ENCODE peak calls at places on chromosomes 4 and X, in seven cellular contexts. Z is AG10803, I is upper lobe of right lung, U is uterus, Q is neural crest cell, J is astrocyte of the spinal cord, Y is colonic mucosa. C is an unnamed sample.

GRCh38 chr4:93781198-93781597 is 47.4 kb upstream of the ATOH1 start:
- DNase-seq in Q (no peak), I (no peak), Y (no peak), Z (no peak), U (no peak), J (no peak), C (no peak)

GRCh38 chr4:86356831-86357230 is 3.0 kb downstream of the MAPK10 start:
- DNase-seq in J (no peak), Z (no peak), Q (no peak), U (no peak), I (no peak), Y (no peak), C (no peak)

GRCh38 chrX:115533485-115533884 is 27.5 kb upstream of the PLS3 start:
- DNase-seq in Q (no peak), J (peak), U (no peak), Z (peak), I (no peak), Y (no peak), C (peak)

GRCh38 chr4:53541577-53542206 is 49.6 kb downstream of the LNX1 start:
- DNase-seq in Z (peak), Q (no peak), J (peak), U (peak), Y (no peak), I (no peak), C (peak)

GRCh38 chr4:156971623-156972369 is at the start of gene PDGFC:
- DNase-seq in Q (peak), J (peak), Z (peak), U (peak), I (peak), Y (peak), C (peak)

GRCh38 chr4:54103190-54103574 is 3.2 kb downstream of the GSX2 start:
- DNase-seq in I (no peak), Y (no peak), Q (no peak), Z (no peak), J (no peak), U (no peak), C (no peak)

GRCh38 chrX:25523574-25523973 is 507.8 kb upstream of the ARX start:
- DNase-seq in J (peak), Z (peak), I (no peak), Q (peak), U (no peak), Y (no peak), C (peak)

GRCh38 chr4:150501019-150501727 is 80.8 kb upstream of the MAB21L2 start:
- DNase-seq in I (no peak), J (peak), Q (no peak), U (no peak), Y (no peak), Z (peak), C (peak)

GRCh38 chr4:23290656-23291055 is 597.9 kb downstream of the GBA3 start:
- DNase-seq in J (peak), U (no peak), Q (no peak), I (no peak), Y (no peak), Z (no peak), C (peak)

GRCh38 chrX:153778151-153778551 is 2.7 kb upstream of the SRPK3 start:
- DNase-seq in J (no peak), U (no peak), Y (no peak), Z (no peak), Q (no peak), I (no peak), C (no peak)

GRCh38 chr4:128600996-128601857 is 208.3 kb upstream of the JADE1 start:
- DNase-seq in Z (peak), U (peak), I (peak), J (peak), Y (peak), Q (no peak), C (peak)

GRCh38 chr4:10593130-10593529 is 91.4 kb downstream of the CLNK start:
- DNase-seq in J (no peak), U (no peak), Y (no peak), Q (no peak), Z (no peak), I (no peak), C (no peak)

GRCh38 chrX:131778269-131779218 is 234.7 kb downstream of the OR13H1 start:
- DNase-seq in U (peak), I (no peak), Z (no peak), J (peak), Y (peak), Q (no peak), C (no peak)

GRCh38 chr4:25178838-25179261 is 18.6 kb upstream of the SEPSECS start:
- DNase-seq in Z (no peak), J (no peak), U (no peak), Y (no peak), I (no peak), Q (no peak), C (no peak)

GRCh38 chr4:6548201-6548881 is 26.6 kb upstream of the MAN2B2 start:
- DNase-seq in Z (peak), I (no peak), U (no peak), J (peak), Y (no peak), Q (peak), C (peak)

GRCh38 chrX:9342581-9343051 is 122.2 kb upstream of the TBL1X start:
- DNase-seq in I (peak), J (peak), Q (peak), Z (peak), Y (peak), U (peak), C (peak)

GRCh38 chrX:19833034-19833677 is 54.2 kb downstream of the SH3KBP1 start:
- DNase-seq in I (no peak), Q (no peak), J (no peak), Z (no peak), Y (no peak), U (no peak), C (no peak)

GRCh38 chrX:21770631-21771321 is 12.9 kb upstream of the SMPX start:
- DNase-seq in Y (no peak), Z (no peak), U (no peak), Q (no peak), J (no peak), I (no peak), C (peak)

GRCh38 chr4:56007154-56007553 is 58.4 kb downstream of the CEP135 start:
- DNase-seq in Q (no peak), Z (no peak), J (no peak), U (no peak), I (no peak), Y (no peak), C (no peak)

GRCh38 chrX:43703211-43703791 is 47.2 kb downstream of the MAOA start:
- DNase-seq in Z (peak), Y (peak), Q (no peak), U (no peak), J (peak), I (no peak), C (peak)

GRCh38 chrX:130114141-130114561 is 3.9 kb upstream of the ELF4 start:
- DNase-seq in I (no peak), Z (no peak), Y (no peak), J (peak), U (no peak), Q (no peak), C (peak)

GRCh38 chr4:65943076-65943475 is 272.8 kb upstream of the EPHA5 start:
- DNase-seq in J (peak), Q (no peak), Z (peak), U (no peak), Y (no peak), I (no peak), C (peak)

GRCh38 chrX:112874140-112874539 is 33.5 kb upstream of the AMOT start:
- DNase-seq in I (no peak), J (no peak), Y (no peak), U (no peak), Q (no peak), Z (peak), C (peak)

GRCh38 chr4:86556791-86557415 is 37.2 kb upstream of the PTPN13 start:
- DNase-seq in J (peak), I (no peak), Y (no peak), U (no peak), Q (no peak), Z (no peak), C (peak)

GRCh38 chr4:16192631-16193483 is 33.4 kb downstream of the TAPT1 start:
- DNase-seq in I (no peak), Q (no peak), Y (no peak), U (no peak), J (no peak), Z (no peak), C (no peak)

GRCh38 chrX:45830343-45830742 is 629.7 kb upstream of the DIPK2B start:
- DNase-seq in Z (no peak), Q (no peak), Y (no peak), U (no peak), I (no peak), J (no peak), C (peak)

GRCh38 chrX:45818913-45819312 is 618.2 kb upstream of the DIPK2B start:
- DNase-seq in Y (no peak), Q (no peak), U (no peak), J (no peak), I (no peak), Z (no peak), C (no peak)

GRCh38 chrX:45822124-45822523 is 621.4 kb upstream of the DIPK2B start:
- DNase-seq in Q (no peak), I (no peak), U (no peak), J (no peak), Y (no peak), Z (no peak), C (no peak)

DNA sequence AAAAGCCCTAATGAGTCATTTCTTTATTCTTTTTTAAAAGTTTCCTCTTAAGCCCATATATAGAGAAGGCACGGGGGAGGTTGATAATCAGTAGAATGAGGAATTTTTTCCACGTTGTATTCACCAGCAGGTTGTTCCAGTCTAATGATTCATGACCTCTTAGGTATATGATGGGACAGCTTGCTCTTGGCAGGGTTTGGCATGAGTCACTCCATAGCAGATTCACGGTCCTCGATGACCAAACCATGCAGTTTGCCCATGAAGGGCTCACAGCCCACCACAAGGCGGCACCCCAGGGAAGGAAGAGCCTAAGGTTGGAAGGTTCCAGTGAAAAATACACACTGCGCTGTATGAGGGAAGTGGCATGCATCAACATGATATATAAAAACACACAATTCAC is 623.8 kb upstream of the DIPK2B start:
- DNase-seq in I (no peak), J (peak), Q (no peak), Z (peak), Y (no peak), U (peak), C (peak)
- TF ChIP-seq CTCF in I (peak), J (peak), Q (peak), Z (peak), Y (no peak), U (no peak), C (peak)

GRCh38 chr4:71775449-71775848 is 8.4 kb downstream of the GC start:
- DNase-seq in U (no peak), J (no peak), Z (no peak), Y (no peak), I (no peak), Q (no peak), C (no peak)

GRCh38 chr4:71774136-71774535 is 9.7 kb downstream of the GC start:
- DNase-seq in Q (no peak), Y (no peak), I (no peak), U (no peak), J (no peak), Z (no peak), C (no peak)

GRCh38 chr4:71771613-71772012 is 12.3 kb downstream of the GC start:
- DNase-seq in Z (no peak), I (no peak), U (no peak), Q (no peak), Y (no peak), J (no peak), C (no peak)

GRCh38 chr4:71773004-71773403 is 10.9 kb downstream of the GC start:
- DNase-seq in Z (no peak), I (no peak), Y (no peak), Q (no peak), J (no peak), U (no peak), C (no peak)

DNA sequence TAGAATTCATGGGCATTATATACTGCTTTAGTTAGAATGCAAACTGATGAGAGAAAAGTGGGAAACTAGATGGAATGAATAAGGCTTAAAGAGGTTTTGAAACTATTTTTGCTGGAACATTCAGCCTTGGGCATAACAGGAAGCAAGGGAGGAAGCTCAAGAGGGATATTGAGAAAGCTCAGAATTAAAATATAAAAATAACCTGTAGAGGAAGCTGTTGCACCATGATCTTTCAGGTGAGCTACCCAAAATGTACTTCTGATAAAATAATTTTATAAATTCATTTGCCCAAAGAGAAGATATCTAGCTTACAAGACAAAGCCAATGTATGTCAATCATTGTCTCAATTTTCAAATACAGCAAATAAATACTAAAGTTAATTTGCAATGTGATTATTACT is 11.3 kb downstream of the GC start:
- DNase-seq in J (no peak), U (no peak), Z (no peak), Q (no peak), I (no peak), Y (no peak), C (peak)
- TF ChIP-seq CTCF in J (no peak), U (no peak), Z (no peak), Q (no peak), I (peak), Y (peak), C (peak)

GRCh38 chrX:94676285-94676684 is 1002.3 kb downstream of the FAM133A start:
- DNase-seq in Y (no peak), Z (no peak), Q (no peak), J (no peak), U (no peak), I (no peak), C (no peak)
- TF ChIP-seq CTCF in Y (no peak), Z (no peak), Q (peak), J (no peak), U (no peak), I (no peak), C (no peak)

DNA sequence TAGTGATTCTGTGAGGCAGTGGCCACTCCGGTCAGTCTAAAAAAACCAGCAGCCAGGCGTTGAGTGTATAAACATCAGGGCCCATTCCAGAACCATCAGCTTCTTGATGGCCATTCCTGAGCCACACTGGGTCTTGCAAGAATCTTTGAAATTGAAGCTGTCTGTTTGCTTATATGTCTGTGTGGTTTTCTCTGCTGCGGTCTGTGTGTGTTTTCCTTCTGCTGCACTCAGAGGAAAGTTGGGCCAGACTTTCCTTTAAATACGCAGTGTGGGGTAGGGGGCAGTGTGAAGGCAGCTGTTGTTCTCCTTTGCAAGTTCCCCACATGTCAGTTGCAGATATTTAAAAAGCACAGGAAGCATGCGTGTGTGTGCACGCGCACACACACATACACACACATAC is 32.2 kb downstream of the CCKAR start:
- DNase-seq in J (peak), U (no peak), Y (no peak), Z (no peak), I (no peak), Q (no peak), C (no peak)
- TF ChIP-seq CTCF in J (peak), U (no peak), Y (no peak), Z (no peak), I (no peak), Q (no peak), C (no peak)

GRCh38 chr4:146338512-146338911 is 124.2 kb downstream of the REELD1 start:
- DNase-seq in I (no peak), U (no peak), Q (no peak), Y (no peak), J (no peak), Z (peak), C (no peak)
- TF ChIP-seq CTCF in I (no peak), U (no peak), Q (no peak), Y (no peak), J (no peak), Z (no peak), C (no peak)

GRCh38 chrX:47138171-47138570 is 6.3 kb downstream of the NDUFB11 start:
- DNase-seq in Q (no peak), I (no peak), Z (no peak), Y (no peak), J (no peak), U (no peak), C (no peak)
- TF ChIP-seq CTCF in Q (no peak), I (no peak), Z (no peak), Y (no peak), J (no peak), U (no peak), C (no peak)

C was measured in epithelial cell of esophagus.